ENCODE peak calls at places on chromosome 20, in eight cellular contexts. X is effector memory CD4-positive, alpha-beta T cell; J is cardiac septum; K is NCI-H446; N is DMS53; G is NCI-H69; U is activated effector memory CD4-positive, alpha-beta T cell treated with anti-CD3 and anti-CD28 coated beads, Interleukin-2, amount 50 U/mL, for 16 hours; W is CD8-positive, alpha-beta memory T cell. A is an unnamed sample.

GRCh38 chr20:52806918-52807317 is 165.2 kb upstream of the TSHZ2 start:
- DNase-seq in X (no peak), J (no peak), K (no peak), N (no peak), G (no peak), U (no peak), W (no peak), A (no peak)

GRCh38 chr20:17611540-17612286 is 41.8 kb downstream of the DSTN start:
- DNase-seq in X (no peak), J (no peak), K (no peak), N (peak), G (no peak), U (no peak), W (peak), A (no peak)

GRCh38 chr20:11401988-11402387 is 515.7 kb upstream of the BTBD3 start:
- DNase-seq in X (no peak), J (no peak), K (no peak), N (no peak), G (no peak), U (no peak), W (no peak), A (no peak)

GRCh38 chr20:46558511-46558959 is 8.1 kb upstream of the OCSTAMP start:
- DNase-seq in X (no peak), J (no peak), K (no peak), N (peak), G (no peak), U (peak), W (no peak), A (peak)

GRCh38 chr20:64062276-64062595 is 762 bp upstream of the TCEA2 start:
- DNase-seq in X (no peak), J (no peak), K (no peak), N (no peak), G (no peak), U (no peak), W (no peak), A (no peak)

GRCh38 chr20:42041000-42041565 is 422.9 kb upstream of the CHD6 start:
- DNase-seq in X (no peak), J (no peak), K (no peak), N (no peak), G (peak), U (no peak), W (no peak), A (no peak)

GRCh38 chr20:52416959-52417358 is 225.4 kb upstream of the ZFP64 start:
- DNase-seq in X (no peak), J (no peak), K (no peak), N (no peak), G (no peak), U (no peak), W (no peak), A (no peak)

GRCh38 chr20:47970282-47970903 is 185.1 kb upstream of the SULF2 start:
- DNase-seq in X (no peak), J (no peak), K (no peak), N (no peak), G (no peak), U (no peak), W (no peak), A (no peak)

GRCh38 chr20:23142162-23143050 is 56.3 kb upstream of the CD93 start:
- DNase-seq in X (no peak), J (no peak), K (no peak), N (peak), G (no peak), U (peak), W (no peak), A (no peak)

GRCh38 chr20:35698298-35699126 is 640 bp downstream of the NFS1 start:
- DNase-seq in X (peak), J (no peak), K (no peak), N (peak), G (peak), U (peak), W (peak), A (no peak)

GRCh38 chr20:37364927-37365272 is 19.0 kb downstream of the SRC start:
- DNase-seq in X (no peak), J (no peak), K (no peak), N (no peak), G (no peak), U (peak), W (no peak), A (no peak)

GRCh38 chr20:24317224-24317623 is 152.2 kb upstream of the SYNDIG1 start:
- DNase-seq in X (no peak), J (no peak), K (no peak), N (no peak), G (no peak), U (no peak), W (no peak), A (no peak)

GRCh38 chr20:54275359-54276108 is 67.6 kb downstream of the PFDN4 start:
- DNase-seq in X (no peak), J (no peak), K (no peak), N (no peak), G (no peak), U (no peak), W (no peak), A (no peak)

GRCh38 chr20:32231847-32232246 is 24.2 kb downstream of the POFUT1 start:
- DNase-seq in X (peak), J (no peak), K (no peak), N (no peak), G (no peak), U (peak), W (peak), A (no peak)

GRCh38 chr20:20231528-20232298 is 136.2 kb upstream of the INSM1 start:
- DNase-seq in X (no peak), J (no peak), K (no peak), N (no peak), G (peak), U (no peak), W (no peak), A (no peak)